ENCODE peak calls at places on chromosomes 3 and 15, in five cellular contexts. One of them, this sample, is unnamed.

GRCh38 chr3:191290311-191291025 is 38.7 kb upstream of the CCDC50 start:
- DNase-seq in tibial artery: no peak
- DNase-seq in fibroblast of mammary gland: peak; percentile 28
- DNase-seq in WERI-Rb-1: no peak
- DNase-seq in upper lobe of left lung: no peak
- DNase-seq in this sample: peak; percentile 40

GRCh38 chr3:11780341-11780740 is 66.3 kb downstream of the TAMM41 start:
- DNase-seq in upper lobe of left lung: no peak
- DNase-seq in fibroblast of mammary gland: no peak
- DNase-seq in WERI-Rb-1: no peak
- DNase-seq in tibial artery: no peak
- DNase-seq in this sample: no peak

GRCh38 chr3:46931631-46932441 is 44.7 kb downstream of the CCDC12 start:
- DNase-seq in WERI-Rb-1: no peak
- DNase-seq in upper lobe of left lung: peak; percentile 76
- DNase-seq in tibial artery: peak; percentile 53
- DNase-seq in fibroblast of mammary gland: peak; percentile 40
- DNase-seq in this sample: peak; percentile 21

GRCh38 chr3:55434789-55435188 is 52.3 kb downstream of the WNT5A start:
- DNase-seq in fibroblast of mammary gland: peak; percentile 62
- DNase-seq in upper lobe of left lung: no peak
- DNase-seq in WERI-Rb-1: peak; percentile 26
- DNase-seq in tibial artery: no peak
- DNase-seq in this sample: no peak

GRCh38 chr3:64266065-64266874 is 41.0 kb upstream of the PRICKLE2 start:
- DNase-seq in fibroblast of mammary gland: peak; percentile 99
- DNase-seq in tibial artery: peak; percentile 60
- DNase-seq in upper lobe of left lung: no peak
- DNase-seq in WERI-Rb-1: no peak
- DNase-seq in this sample: peak; percentile 97

GRCh38 chr3:194472290-194472920 is 14.4 kb downstream of the ATP13A3 start:
- DNase-seq in fibroblast of mammary gland: peak; percentile 85
- DNase-seq in WERI-Rb-1: no peak
- DNase-seq in upper lobe of left lung: no peak
- DNase-seq in tibial artery: no peak
- DNase-seq in this sample: peak; percentile 78

GRCh38 chr15:69044899-69045298 is 30.4 kb downstream of the NOX5 start:
- DNase-seq in WERI-Rb-1: no peak
- DNase-seq in upper lobe of left lung: no peak
- DNase-seq in fibroblast of mammary gland: peak; percentile 72
- DNase-seq in tibial artery: no peak
- DNase-seq in this sample: peak; percentile 82

GRCh38 chr3:158105710-158106438 is at the start of gene SHOX2:
- DNase-seq in WERI-Rb-1: peak; percentile 80
- DNase-seq in tibial artery: peak; percentile 68
- DNase-seq in upper lobe of left lung: peak; percentile 88
- DNase-seq in fibroblast of mammary gland: peak; percentile 59
- DNase-seq in this sample: peak; percentile 80

GRCh38 chr15:57363661-57364060 is 12.6 kb upstream of the CGNL1 start:
- DNase-seq in fibroblast of mammary gland: no peak
- DNase-seq in tibial artery: no peak
- DNase-seq in WERI-Rb-1: no peak
- DNase-seq in upper lobe of left lung: no peak
- DNase-seq in this sample: no peak

GRCh38 chr3:197364410-197365071 is 66.1 kb upstream of the DLG1 start:
- DNase-seq in tibial artery: no peak
- DNase-seq in fibroblast of mammary gland: no peak
- DNase-seq in WERI-Rb-1: no peak
- DNase-seq in upper lobe of left lung: no peak
- DNase-seq in this sample: no peak

GRCh38 chr3:65953881-65954733 is 84.6 kb downstream of the MAGI1 start:
- DNase-seq in fibroblast of mammary gland: no peak
- DNase-seq in tibial artery: no peak
- DNase-seq in WERI-Rb-1: no peak
- DNase-seq in upper lobe of left lung: peak; percentile 51
- DNase-seq in this sample: peak; percentile 56

GRCh38 chr3:71129611-71130515 is 453.7 kb downstream of the FOXP1 start:
- DNase-seq in fibroblast of mammary gland: peak; percentile 82
- DNase-seq in upper lobe of left lung: no peak
- DNase-seq in tibial artery: no peak
- DNase-seq in WERI-Rb-1: no peak
- DNase-seq in this sample: peak; percentile 54

GRCh38 chr3:196280689-196281463 is 6.7 kb downstream of the PCYT1A start:
- DNase-seq in fibroblast of mammary gland: no peak
- DNase-seq in WERI-Rb-1: no peak
- DNase-seq in upper lobe of left lung: no peak
- DNase-seq in tibial artery: no peak
- DNase-seq in this sample: no peak

GRCh38 chr3:69433016-69433937 is 47.4 kb upstream of the FRMD4B start:
- DNase-seq in WERI-Rb-1: no peak
- DNase-seq in tibial artery: no peak
- DNase-seq in upper lobe of left lung: no peak
- DNase-seq in fibroblast of mammary gland: no peak
- DNase-seq in this sample: no peak

GRCh38 chr3:30664449-30664848 is 58.0 kb downstream of the TGFBR2 start:
- DNase-seq in upper lobe of left lung: peak; percentile 73
- DNase-seq in WERI-Rb-1: no peak
- DNase-seq in fibroblast of mammary gland: no peak
- DNase-seq in tibial artery: no peak
- DNase-seq in this sample: no peak

GRCh38 chr15:64521726-64522164 is 61.4 kb downstream of the ZNF609 start:
- DNase-seq in tibial artery: peak; percentile 47
- DNase-seq in fibroblast of mammary gland: peak; percentile 44
- DNase-seq in WERI-Rb-1: peak; percentile 72
- DNase-seq in upper lobe of left lung: no peak
- DNase-seq in this sample: peak; percentile 49

GRCh38 chr3:132283440-132283839 is 33.8 kb upstream of the ACP3 start:
- DNase-seq in WERI-Rb-1: no peak
- DNase-seq in tibial artery: no peak
- DNase-seq in upper lobe of left lung: no peak
- DNase-seq in fibroblast of mammary gland: peak; percentile 69
- DNase-seq in this sample: peak; percentile 3

DNA sequence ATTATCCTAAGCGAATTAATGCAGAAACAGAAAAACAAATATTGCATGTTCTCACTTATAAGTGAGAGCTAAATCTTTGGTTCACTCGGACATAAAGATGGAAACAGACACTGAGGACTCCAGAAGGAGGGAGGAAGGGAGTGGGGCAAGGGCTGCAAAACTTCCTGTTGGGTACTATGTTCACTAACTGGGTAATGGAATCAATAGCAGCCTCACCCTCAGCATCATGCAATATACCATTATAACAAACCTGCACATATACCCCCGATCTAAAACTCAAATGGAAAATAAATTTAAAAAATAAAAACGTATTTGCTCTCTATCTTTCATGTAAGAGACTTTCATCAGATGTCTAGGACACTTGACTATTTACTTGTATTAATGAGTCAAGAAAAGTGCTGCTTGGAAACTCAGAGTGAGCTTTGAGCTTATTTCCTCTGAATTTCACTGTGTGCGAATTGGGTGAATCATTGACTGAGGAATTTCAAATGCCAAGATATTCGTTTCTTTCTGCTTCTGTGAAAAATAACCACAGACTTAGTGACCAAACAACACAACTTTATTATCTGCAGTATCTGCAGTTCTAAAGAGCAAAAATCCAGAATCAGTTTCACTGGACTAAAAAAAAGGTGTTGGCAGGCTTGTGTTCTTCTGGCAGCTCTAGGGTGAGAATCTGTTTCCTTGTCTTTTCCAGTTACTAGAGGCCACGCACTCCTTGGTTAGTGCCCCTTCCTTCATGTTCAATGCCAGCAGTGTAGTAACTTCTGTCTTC is 18.4 kb downstream of the TM4SF18 start:
- DNase-seq in tibial artery: no peak
- DNase-seq in WERI-Rb-1: no peak
- DNase-seq in fibroblast of mammary gland: peak; percentile 78
- DNase-seq in upper lobe of left lung: no peak
- DNase-seq in this sample: peak; percentile 88
- H3K4me3 ChIP-seq in tibial artery: no peak overlapping the region
- H3K4me3 ChIP-seq in WERI-Rb-1: no peak overlapping the region
- H3K4me3 ChIP-seq in fibroblast of mammary gland: no peak overlapping the region
- H3K4me3 ChIP-seq in upper lobe of left lung: no peak overlapping the region
- H3K4me3 ChIP-seq in this sample: no peak overlapping the region

GRCh38 chr3:57091471-57091870 is 31.0 kb downstream of the SPATA12 start:
- DNase-seq in WERI-Rb-1: no peak
- DNase-seq in upper lobe of left lung: no peak
- DNase-seq in tibial artery: no peak
- DNase-seq in fibroblast of mammary gland: peak; percentile 64
- DNase-seq in this sample: peak; percentile 78
- TF ChIP-seq CTCF in WERI-Rb-1: no peak
- TF ChIP-seq CTCF in upper lobe of left lung: no peak
- TF ChIP-seq CTCF in tibial artery: no peak
- TF ChIP-seq CTCF in fibroblast of mammary gland: no peak
- TF ChIP-seq CTCF in this sample: peak; percentile 4

GRCh38 chr3:188338081-188338480 is 184.1 kb downstream of the LPP start:
- DNase-seq in upper lobe of left lung: no peak
- DNase-seq in WERI-Rb-1: no peak
- DNase-seq in tibial artery: no peak
- DNase-seq in fibroblast of mammary gland: no peak
- DNase-seq in this sample: peak; percentile 55

GRCh38 chr3:188337232-188337631 is 183.3 kb downstream of the LPP start:
- DNase-seq in WERI-Rb-1: no peak
- DNase-seq in fibroblast of mammary gland: no peak
- DNase-seq in tibial artery: no peak
- DNase-seq in upper lobe of left lung: no peak
- DNase-seq in this sample: no peak

GRCh38 chr3:188336178-188336577 is 182.2 kb downstream of the LPP start:
- DNase-seq in WERI-Rb-1: no peak
- DNase-seq in tibial artery: no peak
- DNase-seq in fibroblast of mammary gland: no peak
- DNase-seq in upper lobe of left lung: no peak
- DNase-seq in this sample: no peak

GRCh38 chr3:188332085-188332484 is 178.1 kb downstream of the LPP start:
- DNase-seq in tibial artery: no peak
- DNase-seq in WERI-Rb-1: no peak
- DNase-seq in upper lobe of left lung: no peak
- DNase-seq in fibroblast of mammary gland: no peak
- DNase-seq in this sample: no peak

GRCh38 chr3:188335656-188336055 is 181.7 kb downstream of the LPP start:
- DNase-seq in tibial artery: no peak
- DNase-seq in fibroblast of mammary gland: no peak
- DNase-seq in WERI-Rb-1: no peak
- DNase-seq in upper lobe of left lung: no peak
- DNase-seq in this sample: no peak
- H3K4me3 ChIP-seq in tibial artery: no peak overlapping the region
- H3K4me3 ChIP-seq in fibroblast of mammary gland: no peak overlapping the region
- H3K4me3 ChIP-seq in WERI-Rb-1: no peak overlapping the region
- H3K4me3 ChIP-seq in upper lobe of left lung: no peak overlapping the region
- H3K4me3 ChIP-seq in this sample: no peak overlapping the region

GRCh38 chr15:77983708-77984445 is 93.6 kb downstream of the TBC1D2B start:
- DNase-seq in tibial artery: no peak
- DNase-seq in fibroblast of mammary gland: no peak
- DNase-seq in upper lobe of left lung: no peak
- DNase-seq in WERI-Rb-1: peak; percentile 33
- DNase-seq in this sample: peak; percentile 28
- TF ChIP-seq CTCF in tibial artery: no peak
- TF ChIP-seq CTCF in fibroblast of mammary gland: no peak
- TF ChIP-seq CTCF in upper lobe of left lung: no peak
- TF ChIP-seq CTCF in WERI-Rb-1: peak; percentile 46
- TF ChIP-seq CTCF in this sample: no peak

DNA sequence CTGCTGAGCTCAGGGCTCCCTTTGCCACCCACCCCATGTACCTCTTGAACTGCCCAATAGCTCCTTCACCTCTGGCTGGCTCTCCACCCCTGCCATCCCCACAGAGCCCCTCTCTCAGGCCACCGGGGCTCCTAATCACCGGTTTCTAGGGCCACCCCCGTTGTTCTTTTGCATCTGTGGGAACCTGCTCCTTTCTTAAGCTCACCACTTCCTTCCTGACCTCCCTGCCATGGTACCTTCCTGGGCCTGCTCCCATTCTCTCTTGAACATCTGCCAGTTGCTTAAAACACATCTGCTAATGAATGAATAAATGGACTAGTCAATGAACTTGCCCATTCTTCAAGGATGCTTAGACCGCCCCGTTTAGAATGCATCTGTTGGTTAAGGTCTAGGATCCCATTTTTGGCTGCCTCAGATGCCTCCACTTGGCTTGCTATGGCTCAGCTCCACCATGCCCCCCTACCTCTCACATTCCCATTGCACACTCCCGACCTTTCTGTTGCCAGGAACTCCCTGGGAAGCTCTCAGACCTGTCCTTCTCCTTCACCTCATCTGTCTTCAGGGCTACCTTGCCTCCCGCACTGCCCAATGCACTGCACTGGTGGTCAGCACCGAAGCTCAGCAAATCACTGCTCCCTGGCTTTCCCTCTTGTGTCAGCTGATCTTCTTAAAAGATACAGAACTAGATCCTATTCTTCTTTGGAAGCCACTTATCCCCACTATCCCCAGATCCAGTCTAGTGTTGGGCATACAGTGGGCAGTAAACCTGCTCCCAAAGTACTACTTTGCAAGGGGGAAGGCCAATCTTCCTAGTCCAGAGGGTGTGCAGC is 9.1 kb downstream of the AMOTL2 start:
- DNase-seq in tibial artery: peak; percentile 23
- DNase-seq in upper lobe of left lung: no peak
- DNase-seq in WERI-Rb-1: no peak
- DNase-seq in fibroblast of mammary gland: peak; percentile 54
- DNase-seq in this sample: peak; percentile 73
- H3K4me3 ChIP-seq in tibial artery: no peak overlapping the region
- H3K4me3 ChIP-seq in upper lobe of left lung: no peak overlapping the region
- H3K4me3 ChIP-seq in WERI-Rb-1: no peak overlapping the region
- H3K4me3 ChIP-seq in fibroblast of mammary gland: no peak overlapping the region
- H3K4me3 ChIP-seq in this sample: no peak overlapping the region

GRCh38 chr3:183560607-183561006 is 5.1 kb upstream of the KLHL6 start:
- DNase-seq in tibial artery: no peak
- DNase-seq in fibroblast of mammary gland: no peak
- DNase-seq in WERI-Rb-1: peak; percentile 28
- DNase-seq in upper lobe of left lung: peak; percentile 52
- DNase-seq in this sample: no peak
- TF ChIP-seq CTCF in tibial artery: no peak
- TF ChIP-seq CTCF in fibroblast of mammary gland: no peak
- TF ChIP-seq CTCF in WERI-Rb-1: peak; percentile 35
- TF ChIP-seq CTCF in upper lobe of left lung: no peak
- TF ChIP-seq CTCF in this sample: no peak

GRCh38 chr15:59997070-59997701 is 6.9 kb upstream of the FOXB1 start:
- DNase-seq in tibial artery: no peak
- DNase-seq in upper lobe of left lung: peak; percentile 79
- DNase-seq in WERI-Rb-1: peak; percentile 43
- DNase-seq in fibroblast of mammary gland: no peak
- DNase-seq in this sample: no peak
- H3K4me3 ChIP-seq in tibial artery: peak overlapping the region; percentile 28
- H3K4me3 ChIP-seq in upper lobe of left lung: no peak overlapping the region
- H3K4me3 ChIP-seq in WERI-Rb-1: peak overlapping the region; percentile 44
- H3K4me3 ChIP-seq in fibroblast of mammary gland: no peak overlapping the region
- H3K4me3 ChIP-seq in this sample: no peak overlapping the region

DNA sequence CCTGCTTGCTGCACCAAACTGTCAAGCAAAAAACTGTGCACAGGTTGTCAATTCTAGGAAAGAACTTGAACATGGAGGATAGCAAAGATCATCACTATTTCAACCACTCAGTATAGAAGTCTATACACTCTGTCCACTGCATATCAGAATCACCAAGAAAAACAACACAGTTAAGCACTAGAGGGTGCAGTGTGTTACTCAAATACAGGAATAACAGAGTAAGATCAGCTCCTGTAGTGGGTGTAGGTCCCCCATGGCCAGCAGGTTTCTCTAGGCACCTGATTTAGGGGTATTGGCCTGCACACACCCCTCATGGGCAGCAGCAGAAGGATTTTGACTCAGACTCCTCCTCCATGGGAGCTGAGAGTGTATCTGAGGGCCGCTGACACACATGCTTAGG is 464.1 kb downstream of the EPHA6 start:
- DNase-seq in tibial artery: no peak
- DNase-seq in WERI-Rb-1: no peak
- DNase-seq in fibroblast of mammary gland: no peak
- DNase-seq in upper lobe of left lung: no peak
- DNase-seq in this sample: no peak
- TF ChIP-seq CTCF in tibial artery: no peak
- TF ChIP-seq CTCF in WERI-Rb-1: peak; percentile 10
- TF ChIP-seq CTCF in fibroblast of mammary gland: no peak
- TF ChIP-seq CTCF in upper lobe of left lung: no peak
- TF ChIP-seq CTCF in this sample: no peak

This sample was measured in AG10803.